ENCODE peak calls at places on chromosome 2, in seven cellular contexts. R is NCI-H1092 treated with DMSO at 0.1 percent for 48 hours, E is germinal center, T is hippocampal formation, L is BJ, X is HEK293T, H is HTR-8/SVneo. N is an unnamed sample.

GRCh38 chr2:113012436-113013335 is 7.4 kb downstream of the IL36A start:
- DNase-seq in R (no peak), E (no peak), T (no peak), L (peak; percentile 3), X (no peak), H (no peak), N (no peak)

GRCh38 chr2:128369626-128370467 is 51.2 kb upstream of the HS6ST1 start:
- DNase-seq in R (no peak), E (no peak), T (no peak), L (no peak), X (no peak), H (no peak), N (no peak)

GRCh38 chr2:183078467-183079334 is at the start of gene DUSP19:
- DNase-seq in R (peak; percentile 92), E (peak; percentile 89), T (peak; percentile 86), L (peak; percentile 73), X (peak; percentile 92), H (peak; percentile 90), N (peak; percentile 97)

GRCh38 chr2:62803961-62804360 is 98.4 kb downstream of the EHBP1 start:
- DNase-seq in R (no peak), E (no peak), T (no peak), L (no peak), X (no peak), H (no peak), N (no peak)

GRCh38 chr2:135125940-135126339 is 73.8 kb downstream of the RAB3GAP1 start:
- DNase-seq in R (no peak), E (no peak), T (no peak), L (no peak), X (no peak), H (no peak), N (no peak)

GRCh38 chr2:30239308-30240161 is 8.2 kb downstream of the LBH start:
- DNase-seq in R (no peak), E (peak; percentile 77), T (no peak), L (no peak), X (peak; percentile 79), H (peak; percentile 70), N (no peak)

GRCh38 chr2:100606740-100607343 is 44.0 kb downstream of the PDCL3 start:
- DNase-seq in R (peak; percentile 37), E (peak; percentile 45), T (peak; percentile 7), L (no peak), X (peak; percentile 66), H (peak; percentile 24), N (no peak)

GRCh38 chr2:54709341-54709809 is 14.1 kb upstream of the EML6 start:
- DNase-seq in R (no peak), E (no peak), T (no peak), L (no peak), X (no peak), H (no peak), N (no peak)

GRCh38 chr2:201118121-201118956 is 2.4 kb downstream of the CFLAR start:
- DNase-seq in R (peak; percentile 11), E (peak; percentile 70), T (peak; percentile 72), L (no peak), X (peak; percentile 62), H (peak; percentile 69), N (peak; percentile 45)

GRCh38 chr2:241224068-241224850 is 35.8 kb downstream of the ANO7 start:
- DNase-seq in R (no peak), E (no peak), T (peak; percentile 88), L (no peak), X (no peak), H (no peak), N (no peak)

GRCh38 chr2:85772841-85773491 is 19.2 kb downstream of the ATOH8 start:
- DNase-seq in R (no peak), E (no peak), T (no peak), L (no peak), X (no peak), H (no peak), N (no peak)

GRCh38 chr2:65504201-65504600 is 71.8 kb upstream of the SPRED2 start:
- DNase-seq in R (no peak), E (no peak), T (no peak), L (no peak), X (no peak), H (no peak), N (no peak)

GRCh38 chr2:43288417-43289305 is 62.3 kb upstream of the ZFP36L2 start:
- DNase-seq in R (no peak), E (no peak), T (no peak), L (no peak), X (no peak), H (no peak), N (no peak)

GRCh38 chr2:58313926-58314325 is 72.8 kb upstream of the FANCL start:
- DNase-seq in R (no peak), E (no peak), T (no peak), L (no peak), X (no peak), H (peak; percentile 2), N (no peak)

GRCh38 chr2:43348904-43349725 is 122.7 kb upstream of the ZFP36L2 start:
- DNase-seq in R (peak; percentile 31), E (no peak), T (no peak), L (peak; percentile 71), X (no peak), H (no peak), N (no peak)

GRCh38 chr2:157922341-157922740 is 46.2 kb upstream of the ACVR1 start:
- DNase-seq in R (no peak), E (no peak), T (no peak), L (no peak), X (no peak), H (no peak), N (no peak)

GRCh38 chr2:109372614-109373013 is 241.2 kb downstream of the SEPTIN10 start:
- DNase-seq in R (no peak), E (no peak), T (no peak), L (no peak), X (no peak), H (no peak), N (no peak)

GRCh38 chr2:43184339-43184895 is 42.0 kb downstream of the ZFP36L2 start:
- DNase-seq in R (no peak), E (no peak), T (no peak), L (no peak), X (no peak), H (no peak), N (no peak)

GRCh38 chr2:131156452-131157149 is 51.5 kb downstream of the PLEKHB2 start:
- DNase-seq in R (no peak), E (no peak), T (no peak), L (no peak), X (no peak), H (no peak), N (no peak)

GRCh38 chr2:6982484-6982883 is 65.3 kb downstream of the RNF144A start:
- DNase-seq in R (no peak), E (no peak), T (no peak), L (no peak), X (no peak), H (no peak), N (no peak)

GRCh38 chr2:98927059-98927458 is 9.0 kb downstream of the CRACDL start:
- DNase-seq in R (no peak), E (no peak), T (no peak), L (no peak), X (no peak), H (no peak), N (no peak)

GRCh38 chr2:135850811-135851668 is 14.1 kb upstream of the LCT start:
- DNase-seq in R (no peak), E (no peak), T (no peak), L (no peak), X (no peak), H (no peak), N (no peak)

GRCh38 chr2:28435796-28436425 is 43.3 kb downstream of the FOSL2 start:
- DNase-seq in R (no peak), E (no peak), T (no peak), L (no peak), X (no peak), H (no peak), N (no peak)

GRCh38 chr2:109683452-109683851 is 69.3 kb downstream of the SOWAHC start:
- DNase-seq in R (no peak), E (no peak), T (no peak), L (no peak), X (no peak), H (no peak), N (no peak)

GRCh38 chr2:54513364-54513715 is 57.2 kb downstream of the SPTBN1 start:
- DNase-seq in R (no peak), E (no peak), T (no peak), L (no peak), X (no peak), H (no peak), N (no peak)

GRCh38 chr2:47842846-47843245 is 59.9 kb downstream of the MSH6 start:
- DNase-seq in R (no peak), E (no peak), T (no peak), L (no peak), X (no peak), H (no peak), N (no peak)